ENCODE peak calls at places on chromosomes 7 and 10, in ten cellular contexts. T, Y, F, W, Q, S, C, K, L and P are unnamed samples.

GRCh38 chr10:43861966-43862751 is 213.5 kb upstream of the ZNF32 start:
- DNase-seq in T (no peak), Y (no peak), F (no peak), W (no peak), Q (no peak), S (peak), C (no peak), K (no peak), L (no peak), P (no peak)

GRCh38 chr10:55091691-55092328 is 290.8 kb upstream of the PCDH15 start:
- DNase-seq in T (no peak), Y (no peak), F (no peak), W (no peak), Q (no peak), S (peak), C (no peak), K (no peak), L (no peak), P (no peak)

GRCh38 chr7:101370836-101371235 is 8.2 kb downstream of the COL26A1 start:
- DNase-seq in T (no peak), Y (no peak), F (no peak), W (no peak), Q (no peak), S (no peak), C (no peak), K (no peak), L (no peak), P (no peak)

GRCh38 chr10:35563266-35563891 is 41.8 kb upstream of the GJD4 start:
- DNase-seq in T (peak), Y (peak), F (peak), W (peak), Q (peak), S (peak), C (peak), K (peak), L (no peak), P (peak)

GRCh38 chr10:71864861-71865473 is 13.9 kb upstream of the PSAP start:
- DNase-seq in T (no peak), Y (no peak), F (no peak), W (no peak), Q (no peak), S (peak), C (no peak), K (no peak), L (no peak), P (no peak)

GRCh38 chr7:31000161-31000693 is 36.5 kb downstream of the GHRHR start:
- DNase-seq in T (no peak), Y (no peak), F (no peak), W (peak), Q (no peak), S (no peak), C (no peak), K (no peak), L (no peak), P (no peak)

GRCh38 chr7:55574062-55574717 is 1.9 kb upstream of the VOPP1 start:
- DNase-seq in T (no peak), Y (no peak), F (no peak), W (no peak), Q (no peak), S (peak), C (no peak), K (no peak), L (no peak), P (no peak)

GRCh38 chr10:71719042-71719441 is 536 bp downstream of the C10orf105 start:
- DNase-seq in T (no peak), Y (no peak), F (no peak), W (peak), Q (no peak), S (no peak), C (peak), K (no peak), L (no peak), P (no peak)

GRCh38 chr7:152710134-152710404 is 34.1 kb upstream of the XRCC2 start:
- DNase-seq in T (no peak), Y (no peak), F (no peak), W (no peak), Q (no peak), S (no peak), C (no peak), K (no peak), L (no peak), P (no peak)

GRCh38 chr7:141648276-141649114 is 53.5 kb downstream of the DENND11 start:
- DNase-seq in T (no peak), Y (no peak), F (no peak), W (no peak), Q (no peak), S (no peak), C (no peak), K (no peak), L (no peak), P (no peak)

GRCh38 chr7:127585044-127585953 is at the start of gene GCC1:
- DNase-seq in T (peak), Y (peak), F (peak), W (peak), Q (peak), S (peak), C (peak), K (peak), L (peak), P (peak)

GRCh38 chr10:30812018-30812851 is 182.7 kb upstream of the LYZL2 start:
- DNase-seq in T (no peak), Y (no peak), F (peak), W (peak), Q (no peak), S (peak), C (peak), K (no peak), L (no peak), P (peak)
- TF ChIP-seq POLR2A in T (no peak), Y (no peak), F (no peak), W (no peak), Q (no peak), S (no peak), C (peak), K (no peak), L (no peak), P (no peak)

DNA sequence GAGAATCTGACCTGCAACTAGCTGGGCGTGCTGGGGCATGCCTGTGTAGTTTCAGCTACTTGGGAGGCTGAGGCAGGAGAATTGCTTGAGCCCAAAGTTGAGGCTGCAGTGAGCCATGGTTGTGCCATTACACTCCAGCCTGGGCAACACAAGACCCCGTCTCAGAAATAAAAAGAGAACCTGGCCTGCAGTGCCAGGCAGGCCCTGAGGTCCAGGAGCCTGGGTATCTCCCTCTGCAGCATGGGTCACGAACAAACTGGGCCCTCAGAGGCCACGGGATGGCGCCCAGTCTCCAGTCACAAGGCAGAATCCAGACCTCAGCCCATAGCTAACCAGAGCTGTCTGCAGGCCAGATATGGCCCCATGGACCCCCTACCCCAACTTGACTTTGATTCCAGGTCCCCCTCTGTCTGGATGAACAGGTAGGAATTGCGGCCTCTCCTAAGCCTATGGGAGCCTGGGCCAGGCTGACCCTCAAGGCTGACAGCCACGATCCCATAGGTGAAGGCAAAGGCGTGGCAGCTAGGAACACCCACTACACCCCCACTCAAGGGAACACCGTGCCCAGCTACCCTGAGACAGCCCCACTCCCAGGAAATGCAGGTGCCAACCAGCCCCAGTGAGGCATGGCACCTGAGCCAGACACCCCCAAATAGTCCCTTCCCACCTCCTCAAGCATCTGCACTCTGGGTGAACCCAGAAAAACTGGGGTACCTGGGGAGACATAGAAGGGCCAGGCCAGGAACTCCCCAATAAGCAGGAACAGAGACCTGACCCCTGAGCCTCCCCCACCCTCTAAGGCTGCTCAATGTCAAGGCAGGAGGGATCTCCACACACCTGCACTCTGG is 102.8 kb upstream of the TNRC18 start:
- DNase-seq in T (no peak), Y (no peak), F (peak), W (peak), Q (no peak), S (peak), C (peak), K (no peak), L (no peak), P (peak)
- TF ChIP-seq CTCF in T (no peak), Y (peak), F (no peak), W (no peak), Q (peak), S (peak), C (peak), K (peak), L (peak), P (no peak)

DNA sequence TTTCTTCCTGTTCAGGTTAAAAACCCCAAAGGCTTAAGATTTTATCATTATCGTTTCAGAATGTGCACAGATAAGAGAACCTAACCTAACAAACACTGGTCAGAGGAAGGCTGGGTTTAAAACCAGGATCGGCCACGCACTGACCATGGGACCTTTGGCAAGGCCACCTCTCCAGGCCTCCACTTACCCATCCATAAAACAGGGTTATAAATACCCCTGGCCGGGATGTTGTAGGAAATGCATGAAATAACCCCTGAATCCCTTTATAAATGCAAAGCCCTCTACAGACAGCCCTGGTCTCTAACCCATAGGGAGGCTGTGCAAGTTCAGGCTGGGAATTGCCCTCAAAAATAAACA is 418 bp downstream of the DEPP1 start:
- DNase-seq in T (no peak), Y (no peak), F (no peak), W (no peak), Q (no peak), S (no peak), C (no peak), K (peak), L (no peak), P (no peak)
- H3K4me3 ChIP-seq in T (peak), Y (peak), F (peak), W (peak), Q (no peak), S (peak), C (peak), K (peak), L (peak), P (peak)

GRCh38 chr7:37666026-37666780 is 17.4 kb upstream of the GPR141 start:
- DNase-seq in T (no peak), Y (peak), F (no peak), W (no peak), Q (no peak), S (no peak), C (no peak), K (no peak), L (no peak), P (no peak)
- TF ChIP-seq POLR2A in T (no peak), Y (no peak), F (no peak), W (no peak), Q (no peak), S (no peak), C (no peak), K (no peak), L (no peak), P (no peak)

GRCh38 chr10:81182296-81182695 is 644.6 kb downstream of the SH2D4B start:
- DNase-seq in T (no peak), Y (no peak), F (no peak), W (no peak), Q (no peak), S (no peak), C (no peak), K (no peak), L (no peak), P (no peak)

GRCh38 chr10:81177651-81178244 is 640.0 kb downstream of the SH2D4B start:
- DNase-seq in T (no peak), Y (no peak), F (no peak), W (no peak), Q (no peak), S (no peak), C (no peak), K (no peak), L (no peak), P (no peak)

GRCh38 chr10:81179324-81179723 is 641.6 kb downstream of the SH2D4B start:
- DNase-seq in T (no peak), Y (no peak), F (no peak), W (no peak), Q (no peak), S (no peak), C (no peak), K (no peak), L (no peak), P (no peak)

DNA sequence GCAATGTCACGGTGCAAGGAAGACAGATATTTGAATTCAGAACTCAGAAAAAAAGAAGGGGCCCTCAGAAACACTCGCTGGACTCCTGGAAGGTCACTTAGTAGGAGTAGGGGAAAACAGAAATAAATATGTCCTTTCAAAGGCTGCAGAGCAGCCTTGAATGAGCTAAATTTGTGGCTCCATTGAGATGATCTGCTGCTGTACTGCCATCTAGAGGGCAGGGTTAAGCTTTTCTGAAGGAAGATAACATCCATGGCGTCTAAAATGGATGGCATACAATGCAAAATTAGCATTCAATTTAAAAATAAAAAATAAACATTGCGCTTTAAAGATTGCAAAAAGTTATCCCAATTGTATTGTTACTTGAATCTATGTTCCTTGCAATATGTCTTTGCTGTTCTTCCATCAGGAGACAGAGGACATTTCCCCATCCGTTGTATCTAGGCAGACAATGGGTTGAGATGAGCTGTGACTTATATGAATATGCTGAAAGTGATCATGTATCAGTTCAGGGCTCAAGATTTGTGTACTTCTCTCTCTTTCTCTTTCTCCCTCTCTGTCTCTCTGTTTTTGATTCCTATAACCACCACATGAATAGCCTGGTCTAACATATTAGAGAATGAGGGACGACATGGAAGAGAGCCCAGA is 642.2 kb downstream of the SH2D4B start:
- DNase-seq in T (no peak), Y (no peak), F (no peak), W (no peak), Q (no peak), S (peak), C (no peak), K (no peak), L (no peak), P (no peak)
- TF ChIP-seq CTCF in T (peak), Y (peak), F (no peak), W (no peak), Q (no peak), S (peak), C (no peak), K (peak), L (no peak), P (no peak)

GRCh38 chr7:16989883-16990413 is 108.2 kb upstream of the AGR3 start:
- DNase-seq in T (peak), Y (peak), F (peak), W (peak), Q (no peak), S (peak), C (no peak), K (peak), L (no peak), P (peak)
- H3K4me3 ChIP-seq in T (peak), Y (peak), F (no peak), W (peak), Q (no peak), S (peak), C (no peak), K (peak), L (peak), P (no peak)

GRCh38 chr7:77202544-77202976 is 2.9 kb upstream of the FGL2 start:
- DNase-seq in T (no peak), Y (no peak), F (no peak), W (no peak), Q (no peak), S (no peak), C (no peak), K (no peak), L (no peak), P (no peak)
- TF ChIP-seq POLR2A in T (no peak), Y (no peak), F (no peak), W (no peak), Q (no peak), S (no peak), C (no peak), K (no peak), L (no peak), P (no peak)

DNA sequence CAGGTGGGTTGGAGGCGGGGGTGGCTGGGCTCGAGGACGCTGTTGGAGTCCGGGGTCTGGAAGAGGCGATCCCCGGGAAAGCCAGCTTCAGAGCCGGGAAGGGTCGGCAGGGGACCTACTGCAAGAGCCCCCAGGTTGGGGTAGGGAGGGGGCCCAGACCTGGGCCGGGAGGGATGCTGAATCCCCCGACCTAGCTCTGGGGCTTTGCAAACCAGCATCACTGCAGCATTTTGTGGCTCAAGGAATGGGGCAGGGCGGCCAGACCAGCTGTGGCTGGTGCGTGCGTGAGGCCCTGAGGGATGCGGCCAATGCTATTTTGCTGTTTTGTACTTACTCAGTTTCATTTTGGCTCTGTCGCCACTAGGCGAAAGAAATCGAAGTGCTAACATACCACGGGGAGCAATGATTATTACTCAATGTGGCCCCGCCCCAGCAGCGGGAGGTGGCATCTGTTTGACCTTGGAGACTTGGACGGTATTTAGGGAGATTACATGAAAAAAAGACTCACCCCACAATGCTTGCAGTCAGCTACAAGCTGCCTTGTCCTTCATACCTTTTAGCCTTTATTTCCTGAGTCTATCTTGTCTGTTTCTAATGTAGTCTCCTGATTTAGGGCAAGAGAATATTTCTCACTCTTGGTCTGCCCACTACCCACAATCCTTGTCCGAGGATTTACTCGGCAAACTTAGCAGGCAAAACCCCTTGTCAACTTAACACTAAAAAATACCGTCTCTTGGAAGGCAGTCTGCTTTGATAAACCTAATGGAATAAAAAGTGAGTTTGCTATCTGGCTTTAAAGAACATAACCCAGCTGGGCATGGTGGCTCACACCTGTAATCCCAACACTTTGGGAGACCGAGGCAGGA is 16.2 kb downstream of the HSPB1 start:
- DNase-seq in T (no peak), Y (peak), F (peak), W (peak), Q (peak), S (peak), C (peak), K (peak), L (peak), P (peak)
- TF ChIP-seq CTCF in T (peak), Y (peak), F (no peak), W (no peak), Q (peak), S (peak), C (peak), K (peak), L (peak), P (no peak)

GRCh38 chr10:11743461-11744338 is 1.5 kb downstream of the ECHDC3 start:
- DNase-seq in T (no peak), Y (no peak), F (no peak), W (no peak), Q (no peak), S (no peak), C (no peak), K (no peak), L (no peak), P (no peak)
- H3K4me3 ChIP-seq in T (peak), Y (no peak), F (no peak), W (peak), Q (peak), S (no peak), C (no peak), K (peak), L (peak), P (no peak)

DNA sequence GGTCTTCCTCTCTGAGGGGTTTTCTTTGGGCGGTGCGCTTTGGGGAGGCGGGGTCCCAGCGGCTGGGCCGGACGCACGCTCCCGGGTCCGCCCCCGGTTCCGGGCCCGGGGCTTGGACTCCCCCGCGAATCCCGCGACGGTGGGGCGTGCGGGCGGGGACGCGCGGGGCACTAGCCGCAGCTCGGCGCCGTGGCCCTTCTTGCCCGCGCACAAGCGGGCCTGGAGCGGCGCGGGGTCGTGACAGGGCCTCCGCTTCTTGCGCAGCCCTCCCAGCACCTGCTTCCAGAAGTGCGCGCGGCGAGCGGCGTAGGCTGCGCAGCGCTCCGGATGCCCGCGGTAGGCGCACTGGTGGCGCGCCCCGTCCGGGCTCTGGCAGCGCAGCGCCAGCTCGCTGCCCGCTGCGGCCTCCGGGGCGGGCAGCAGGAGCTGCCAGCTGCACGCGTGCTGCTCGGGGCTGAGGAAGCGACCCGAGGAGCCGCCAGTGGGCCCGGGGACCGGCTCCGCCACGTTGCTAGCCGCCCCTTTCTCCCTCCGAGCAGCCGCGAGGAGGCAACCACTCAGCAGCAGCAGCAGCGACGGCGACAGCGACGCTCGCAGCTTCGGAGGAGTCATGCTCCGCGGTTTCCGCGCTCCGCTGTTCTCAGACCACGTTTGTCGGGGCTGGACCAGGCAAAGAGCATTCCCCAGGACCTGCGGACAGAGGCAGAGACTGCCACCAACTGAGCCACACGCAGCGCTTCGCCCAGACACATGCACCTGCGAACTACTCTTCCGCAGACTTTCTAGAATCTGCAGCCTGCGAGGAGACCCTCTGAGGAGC is 718 bp downstream of the FGFBP3 start:
- DNase-seq in T (peak), Y (peak), F (peak), W (peak), Q (peak), S (peak), C (peak), K (peak), L (peak), P (peak)
- TF ChIP-seq POLR2A in T (no peak), Y (peak), F (no peak), W (no peak), Q (peak), S (no peak), C (no peak), K (peak), L (no peak), P (no peak)